ENCODE peak calls at places on chromosomes 11 and 22, in five cellular contexts. W is AG04449; N is astrocyte of the cerebellum; D is NCI-H1930; A is stimulated activated CD4-positive, alpha-beta T cell treated with anti-CD3 and anti-CD28 coated beads, Interleukin-2, amount 100 ng/mL, for 48 hours. L is an unnamed sample.

GRCh38 chr22:50277761-50278160 is 7.6 kb upstream of the MAPK11 start:
- DNase-seq in W (no peak), N (no peak), D (no peak), A (no peak), L (no peak)

GRCh38 chr22:36790648-36791047 is 14.7 kb upstream of the IFT27 start:
- DNase-seq in W (no peak), N (no peak), D (no peak), A (peak; percentile 26), L (no peak)

GRCh38 chr11:3913921-3914320 is 58.5 kb downstream of the STIM1 start:
- DNase-seq in W (no peak), N (no peak), D (no peak), A (no peak), L (no peak)

GRCh38 chr22:38751422-38752346 is 4.1 kb downstream of the SUN2 start:
- DNase-seq in W (no peak), N (no peak), D (no peak), A (peak; percentile 55), L (no peak)

GRCh38 chr11:122796128-122796717 is 42.1 kb upstream of the CRTAM start:
- DNase-seq in W (no peak), N (no peak), D (no peak), A (peak; percentile 67), L (peak; percentile 92)

GRCh38 chr11:85114786-85115185 is 512.4 kb downstream of the DLG2 start:
- DNase-seq in W (no peak), N (no peak), D (no peak), A (no peak), L (no peak)

GRCh38 chr22:40176921-40177737 is 596 bp upstream of the TNRC6B start:
- DNase-seq in W (no peak), N (no peak), D (no peak), A (peak; percentile 61), L (peak; percentile 77)

GRCh38 chr11:111913997-111914396 is 1.5 kb downstream of the HSPB2 start:
- DNase-seq in W (peak; percentile 69), N (no peak), D (no peak), A (no peak), L (no peak)

GRCh38 chr22:45225732-45226560 is 14.7 kb downstream of the KIAA0930 start:
- DNase-seq in W (no peak), N (no peak), D (no peak), A (no peak), L (no peak)

GRCh38 chr11:69914286-69915150 is 95.3 kb upstream of the FGF3 start:
- DNase-seq in W (no peak), N (no peak), D (no peak), A (no peak), L (no peak)

GRCh38 chr11:7892751-7893356 is 38.2 kb downstream of the OR10A6 start:
- DNase-seq in W (peak; percentile 28), N (peak; percentile 43), D (no peak), A (no peak), L (no peak)

L was measured in H1.